ENCODE peak calls at places on chromosome 17, in four cellular contexts. R, K, H and F are unnamed samples.

GRCh38 chr17:60741031-60741430 is 63.4 kb downstream of the BCAS3 start:
- DNase-seq in K (no peak), H (no peak), R (no peak), F (no peak)

GRCh38 chr17:4543557-4544026 is 11.6 kb downstream of the MYBBP1A start:
- DNase-seq in H (no peak), R (no peak), K (no peak), F (no peak)

GRCh38 chr17:65848751-65849150 is 287.3 kb upstream of the AXIN2 start:
- DNase-seq in H (no peak), R (no peak), K (no peak), F (no peak)

GRCh38 chr17:56960596-56961538 is at the start of gene COIL:
- DNase-seq in K (peak; percentile 89), H (peak; percentile 67), R (peak; percentile 96), F (peak; percentile 96)

GRCh38 chr17:65020284-65020683 is 36.3 kb downstream of the GNA13 start:
- DNase-seq in K (peak; percentile 91), R (no peak), H (peak; percentile 41), F (no peak)

GRCh38 chr17:19354123-19354522 is 8.4 kb downstream of the B9D1 start:
- DNase-seq in R (no peak), H (peak; percentile 52), K (peak; percentile 94), F (no peak)

GRCh38 chr17:17669081-17669850 is 12.0 kb upstream of the RAI1 start:
- DNase-seq in R (no peak), K (peak; percentile 45), H (no peak), F (peak; percentile 61)

GRCh38 chr17:32827227-32827626 is 49.7 kb downstream of the MYO1D start:
- DNase-seq in H (no peak), K (no peak), R (no peak), F (no peak)

GRCh38 chr17:67449885-67450755 is 73.0 kb downstream of the PITPNC1 start:
- DNase-seq in R (no peak), K (no peak), H (no peak), F (peak; percentile 42)

GRCh38 chr17:78186689-78187595 is at the start of the genes AFMID and TK1:
- DNase-seq in K (peak; percentile 95), R (peak; percentile 98), H (peak; percentile 69), F (peak; percentile 96)
- TF ChIP-seq CTCF in K (peak; percentile 97), R (peak; percentile 78), H (peak; percentile 80), F (no peak)

GRCh38 chr17:21095735-21096134 is 31.0 kb upstream of the DHRS7B start:
- DNase-seq in K (no peak), R (no peak), H (no peak), F (peak; percentile 26)
- TF ChIP-seq CTCF in K (no peak), R (no peak), H (no peak), F (no peak)

DNA sequence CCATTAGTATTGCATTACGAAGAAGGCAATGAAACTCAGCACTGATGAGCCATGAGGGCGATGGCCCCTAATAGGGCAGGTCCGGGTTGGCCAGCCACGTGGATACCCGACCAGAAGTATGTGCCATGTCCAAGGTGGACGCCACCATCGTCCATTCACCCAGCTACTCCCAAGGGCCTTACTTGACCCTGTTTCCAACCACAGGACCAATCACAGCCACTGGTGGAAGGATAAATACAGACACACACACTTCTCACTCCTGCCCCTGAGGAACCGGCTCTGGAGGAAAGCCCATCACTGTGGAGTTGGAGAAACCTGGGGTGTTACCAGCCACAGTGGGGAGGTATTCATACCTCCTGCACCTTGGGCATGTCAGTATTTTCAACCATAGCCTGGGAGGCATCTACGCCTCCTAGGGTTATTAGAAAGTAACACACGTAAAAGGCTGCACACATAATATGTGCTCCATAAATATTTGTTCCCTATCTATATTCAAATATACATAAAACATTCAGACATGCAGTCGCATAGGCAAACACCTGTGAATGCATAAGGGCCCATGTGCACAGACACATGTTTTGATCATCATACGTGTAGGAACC is 5.4 kb upstream of the ITGA3 start:
- DNase-seq in R (no peak), K (no peak), H (no peak), F (no peak)
- TF ChIP-seq CTCF in R (no peak), K (no peak), H (no peak), F (no peak)

GRCh38 chr17:44901323-44901965 is 2.2 kb upstream of the EFTUD2 start:
- DNase-seq in K (peak; percentile 79), R (no peak), H (no peak), F (no peak)
- TF ChIP-seq CTCF in K (peak; percentile 36), R (no peak), H (peak; percentile 19), F (no peak)

GRCh38 chr17:13491916-13492315 is 109.8 kb downstream of the HS3ST3A1 start:
- DNase-seq in K (no peak), R (no peak), H (no peak), F (no peak)

GRCh38 chr17:13495423-13495822 is 106.3 kb downstream of the HS3ST3A1 start:
- DNase-seq in R (no peak), H (no peak), K (no peak), F (no peak)

GRCh38 chr17:13490427-13490826 is 111.3 kb downstream of the HS3ST3A1 start:
- DNase-seq in K (no peak), R (no peak), H (no peak), F (no peak)

GRCh38 chr17:13490906-13491502 is 110.7 kb downstream of the HS3ST3A1 start:
- DNase-seq in R (no peak), H (no peak), K (peak; percentile 22), F (no peak)

GRCh38 chr17:13492351-13493122 is 109.2 kb downstream of the HS3ST3A1 start:
- DNase-seq in R (no peak), H (no peak), K (no peak), F (no peak)
- TF ChIP-seq CTCF in R (no peak), H (no peak), K (no peak), F (no peak)